ENCODE peak calls at places on chromosomes 5 and 9, in seven cellular contexts. G, L, J, M, T, Y and I are unnamed samples.

GRCh38 chr5:33067291-33067690 is 356.2 kb downstream of the NPR3 start:
- DNase-seq in G (no peak), L (no peak), J (no peak), M (no peak), T (no peak), Y (no peak), I (no peak)

GRCh38 chr5:127040779-127041520 is 10.6 kb upstream of the MARCHF3 start:
- DNase-seq in G (no peak), L (no peak), J (peak; percentile 82), M (peak; percentile 82), T (no peak), Y (peak; percentile 65), I (peak; percentile 28)

GRCh38 chr9:135523521-135524129 is 2.4 kb downstream of the LCN1 start:
- DNase-seq in G (peak; percentile 44), L (no peak), J (no peak), M (no peak), T (no peak), Y (no peak), I (peak; percentile 13)

GRCh38 chr5:6708814-6709213 is 4.4 kb upstream of the TENT4A start:
- DNase-seq in G (no peak), L (no peak), J (no peak), M (no peak), T (peak; percentile 23), Y (peak; percentile 33), I (no peak)

GRCh38 chr9:36924071-36924470 is 110.0 kb downstream of the PAX5 start:
- DNase-seq in G (no peak), L (no peak), J (peak; percentile 96), M (peak; percentile 91), T (no peak), Y (no peak), I (no peak)

GRCh38 chr9:9730174-9730573 is 882.6 kb downstream of the PTPRD start:
- DNase-seq in G (no peak), L (no peak), J (no peak), M (no peak), T (no peak), Y (no peak), I (no peak)

GRCh38 chr5:172766287-172767104 is 4.5 kb downstream of the DUSP1 start:
- DNase-seq in G (peak; percentile 98), L (peak; percentile 85), J (peak; percentile 52), M (peak; percentile 96), T (peak; percentile 66), Y (peak; percentile 49), I (peak; percentile 87)

GRCh38 chr5:95842955-95843544 is 20.5 kb upstream of the GLRX start:
- DNase-seq in G (peak; percentile 85), L (peak; percentile 80), J (no peak), M (peak; percentile 71), T (peak; percentile 90), Y (peak; percentile 51), I (peak; percentile 84)

GRCh38 chr9:37429441-37430285 is 7.2 kb downstream of the GRHPR start:
- DNase-seq in G (peak; percentile 63), L (no peak), J (no peak), M (no peak), T (no peak), Y (no peak), I (no peak)

GRCh38 chr9:5582835-5583195 is 46.1 kb upstream of the RIC1 start:
- DNase-seq in G (peak; percentile 81), L (no peak), J (no peak), M (no peak), T (no peak), Y (no peak), I (no peak)

GRCh38 chr5:109885205-109885604 is 195.5 kb downstream of the MAN2A1 start:
- DNase-seq in G (no peak), L (no peak), J (no peak), M (no peak), T (no peak), Y (no peak), I (no peak)

GRCh38 chr5:109455598-109456096 is 45.9 kb upstream of the PJA2 start:
- DNase-seq in G (peak; percentile 82), L (no peak), J (peak; percentile 97), M (peak; percentile 99), T (peak; percentile 61), Y (peak; percentile 26), I (no peak)

GRCh38 chr9:137299938-137300337 is 2.1 kb downstream of the NRARP start:
- DNase-seq in G (no peak), L (no peak), J (no peak), M (no peak), T (no peak), Y (peak; percentile 53), I (no peak)

GRCh38 chr9:113585555-113585954 is 122.0 kb downstream of the RGS3 start:
- DNase-seq in G (no peak), L (peak; percentile 9), J (no peak), M (peak; percentile 38), T (no peak), Y (no peak), I (no peak)

GRCh38 chr5:150993836-150994412 is 26.5 kb upstream of the GPX3 start:
- DNase-seq in G (no peak), L (no peak), J (no peak), M (no peak), T (no peak), Y (no peak), I (no peak)

GRCh38 chr5:145588113-145588512 is 247.0 kb downstream of the PRELID2 start:
- DNase-seq in G (no peak), L (no peak), J (no peak), M (no peak), T (no peak), Y (no peak), I (no peak)

GRCh38 chr5:75239681-75240080 is 3.0 kb upstream of the ANKRD31 start:
- DNase-seq in G (no peak), L (no peak), J (peak; percentile 90), M (peak; percentile 43), T (no peak), Y (no peak), I (no peak)

GRCh38 chr9:29697011-29697410 is 2123.7 kb upstream of the C9orf72 start:
- DNase-seq in G (no peak), L (no peak), J (no peak), M (no peak), T (no peak), Y (no peak), I (no peak)

GRCh38 chr5:143052967-143053682 is 282.9 kb downstream of the ARHGAP26 start:
- DNase-seq in G (no peak), L (no peak), J (no peak), M (no peak), T (no peak), Y (no peak), I (no peak)

GRCh38 chr5:991472-992267 is 16.9 kb upstream of the NKD2 start:
- DNase-seq in G (peak; percentile 60), L (peak; percentile 39), J (no peak), M (no peak), T (peak; percentile 27), Y (no peak), I (peak; percentile 23)

GRCh38 chr5:102875672-102876071 is 120.6 kb downstream of the PAM start:
- DNase-seq in G (no peak), L (no peak), J (no peak), M (no peak), T (no peak), Y (no peak), I (no peak)

DNA sequence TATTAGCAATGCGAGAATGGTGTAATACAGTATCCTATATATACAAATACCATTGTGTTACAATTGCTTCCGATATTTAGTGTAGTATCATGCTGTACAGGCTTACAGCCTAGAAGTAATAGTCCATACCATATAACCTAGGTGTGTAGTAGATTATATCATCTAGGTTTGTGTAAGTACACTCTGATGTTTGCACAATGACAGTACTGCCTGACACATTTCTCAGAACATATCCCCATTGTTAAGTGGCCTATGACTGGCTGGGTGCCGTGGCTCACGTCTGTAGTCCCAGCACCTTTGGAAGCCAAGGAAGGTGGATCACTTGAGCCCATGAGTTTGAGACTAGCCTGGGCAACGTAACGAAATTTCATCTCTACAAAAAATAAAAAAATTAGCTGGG is 124.6 kb downstream of the PAM start:
- DNase-seq in G (no peak), L (no peak), J (no peak), M (no peak), T (no peak), Y (no peak), I (no peak)
- TF ChIP-seq CTCF in G (no peak), L (no peak), J (no peak), M (no peak), T (no peak), Y (no peak), I (no peak)

DNA sequence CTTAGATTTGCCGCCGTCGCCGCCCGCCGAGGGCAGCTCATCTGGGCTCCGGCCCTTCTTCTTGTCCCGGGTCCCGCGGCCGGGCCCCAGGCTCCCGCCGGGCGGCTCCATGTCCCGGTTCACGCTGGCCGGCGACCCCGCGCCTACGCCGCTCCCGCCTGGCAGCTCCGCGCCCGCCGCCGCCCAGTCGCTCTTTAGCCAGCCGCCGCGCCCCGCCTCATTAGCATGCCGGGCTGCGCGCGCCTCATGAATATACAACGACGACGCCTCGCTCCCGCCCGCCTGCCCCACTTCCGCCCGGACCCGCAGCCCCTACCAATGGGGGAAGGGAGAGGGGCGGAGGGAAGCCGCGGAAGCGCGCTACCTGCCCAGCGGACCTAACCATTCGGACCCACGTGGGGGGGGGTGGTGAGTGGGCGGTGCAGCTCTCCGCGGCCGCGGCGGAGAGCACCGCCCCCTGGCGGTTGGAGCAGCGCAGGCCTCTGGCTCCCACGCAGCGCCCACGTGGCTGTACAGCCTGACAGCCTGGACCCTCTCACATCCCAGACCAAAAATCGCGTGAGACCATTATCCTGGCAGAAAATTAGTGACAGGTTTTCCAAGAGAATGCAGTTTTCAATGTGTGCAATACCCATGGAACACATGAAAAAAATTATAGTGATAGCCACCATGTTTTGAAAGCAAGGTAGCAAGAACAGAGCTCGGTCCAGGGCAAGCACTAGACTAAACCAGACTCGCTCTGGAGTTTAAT is at the start of gene DIAPH1:
- DNase-seq in G (peak; percentile 98), L (peak; percentile 99), J (peak; percentile 99), M (peak; percentile 99), T (peak; percentile 97), Y (peak; percentile 99), I (peak; percentile 99)
- TF ChIP-seq CTCF in G (peak; percentile 99), L (peak; percentile 97), J (peak; percentile 99), M (peak; percentile 99), T (peak; percentile 96), Y (peak; percentile 98), I (no peak)

DNA sequence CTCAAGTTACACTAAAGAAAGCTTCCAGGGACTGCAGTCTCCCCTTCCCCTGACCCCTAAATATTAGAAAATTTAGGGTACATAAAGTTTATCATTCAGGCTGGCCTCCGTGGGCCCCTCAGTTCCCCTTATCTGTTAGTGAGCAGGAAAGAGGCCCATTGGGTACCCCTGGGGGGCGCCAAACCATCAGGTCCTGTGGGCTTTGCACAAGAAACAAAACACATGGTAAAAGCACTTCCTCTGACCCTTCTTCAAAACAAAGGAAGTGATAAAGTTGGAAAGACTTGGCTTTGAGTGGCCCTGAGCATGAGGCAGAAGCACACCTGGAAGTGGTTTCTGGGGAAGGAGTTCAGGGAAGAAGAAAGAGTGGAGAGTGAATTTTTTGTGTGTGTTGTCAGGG is 213.0 kb downstream of the SMARCA2 start:
- DNase-seq in G (no peak), L (peak; percentile 54), J (no peak), M (peak; percentile 34), T (peak; percentile 40), Y (no peak), I (no peak)
- TF ChIP-seq CTCF in G (no peak), L (peak; percentile 46), J (no peak), M (no peak), T (no peak), Y (peak; percentile 31), I (no peak)

DNA sequence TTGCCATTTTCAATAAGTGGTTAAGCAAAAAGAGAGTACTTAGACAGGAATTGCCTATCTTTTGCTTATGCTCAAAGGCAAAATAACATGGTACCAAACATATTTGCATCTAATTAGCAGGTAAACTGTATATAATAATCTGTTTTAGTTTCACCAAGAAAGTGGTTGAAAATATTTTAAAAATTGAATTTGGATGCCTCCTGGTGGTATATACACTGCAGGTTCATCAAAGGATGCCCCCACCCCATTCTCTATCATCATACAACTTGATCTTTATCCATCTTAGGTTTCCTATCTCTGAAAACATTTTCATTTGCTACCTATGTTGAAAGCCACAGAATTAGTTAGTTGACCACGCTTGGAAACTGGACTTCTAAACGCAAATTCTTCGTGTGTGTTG is 47.0 kb upstream of the MROH2B start:
- DNase-seq in G (no peak), L (no peak), J (no peak), M (no peak), T (no peak), Y (no peak), I (no peak)
- TF ChIP-seq CTCF in G (no peak), L (no peak), J (no peak), M (no peak), T (no peak), Y (peak; percentile 3), I (no peak)